ENCODE peak calls at places on chromosome 6, in six cellular contexts. J is stomach, G is GM12891, D is testis, P is Peyer's patch, S is right lobe of liver. K is an unnamed sample.

GRCh38 chr6:137975058-137975940 is 108.2 kb downstream of the TNFAIP3 start:
- DNase-seq in J (no peak), G (no peak), D (no peak), P (no peak), S (no peak), K (no peak)

GRCh38 chr6:155791891-155792290 is 336.3 kb upstream of the NOX3 start:
- DNase-seq in J (no peak), G (no peak), D (no peak), P (no peak), S (no peak), K (no peak)

GRCh38 chr6:104711371-104711770 is 148.3 kb downstream of the HACE1 start:
- DNase-seq in J (no peak), G (no peak), D (no peak), P (peak), S (no peak), K (no peak)

GRCh38 chr6:133128191-133128590 is 113.0 kb upstream of the EYA4 start:
- DNase-seq in J (no peak), G (no peak), D (peak), P (no peak), S (no peak), K (no peak)

GRCh38 chr6:30591008-30591407 is 19.8 kb downstream of the ABCF1 start:
- DNase-seq in J (no peak), G (no peak), D (no peak), P (no peak), S (no peak), K (no peak)

GRCh38 chr6:26455357-26455970 is 2.3 kb upstream of the BTN2A1 start:
- DNase-seq in J (no peak), G (no peak), D (no peak), P (no peak), S (no peak), K (no peak)

GRCh38 chr6:47752801-47753200 is 29.0 kb upstream of the OPN5 start:
- DNase-seq in J (no peak), G (no peak), D (no peak), P (no peak), S (no peak), K (no peak)

GRCh38 chr6:89050155-89050554 is 30.4 kb upstream of the PNRC1 start:
- DNase-seq in J (no peak), G (no peak), D (peak), P (peak), S (no peak), K (no peak)

GRCh38 chr6:34630040-34630439 is 66.5 kb downstream of the ILRUN start:
- DNase-seq in J (no peak), G (no peak), D (no peak), P (no peak), S (no peak), K (peak)

GRCh38 chr6:161749576-161749975 is 475.7 kb upstream of the AGPAT4 start:
- DNase-seq in J (no peak), G (no peak), D (no peak), P (no peak), S (no peak), K (no peak)

GRCh38 chr6:113888493-113888892 is 31.3 kb downstream of the MARCKS start:
- DNase-seq in J (no peak), G (no peak), D (no peak), P (no peak), S (no peak), K (no peak)

DNA sequence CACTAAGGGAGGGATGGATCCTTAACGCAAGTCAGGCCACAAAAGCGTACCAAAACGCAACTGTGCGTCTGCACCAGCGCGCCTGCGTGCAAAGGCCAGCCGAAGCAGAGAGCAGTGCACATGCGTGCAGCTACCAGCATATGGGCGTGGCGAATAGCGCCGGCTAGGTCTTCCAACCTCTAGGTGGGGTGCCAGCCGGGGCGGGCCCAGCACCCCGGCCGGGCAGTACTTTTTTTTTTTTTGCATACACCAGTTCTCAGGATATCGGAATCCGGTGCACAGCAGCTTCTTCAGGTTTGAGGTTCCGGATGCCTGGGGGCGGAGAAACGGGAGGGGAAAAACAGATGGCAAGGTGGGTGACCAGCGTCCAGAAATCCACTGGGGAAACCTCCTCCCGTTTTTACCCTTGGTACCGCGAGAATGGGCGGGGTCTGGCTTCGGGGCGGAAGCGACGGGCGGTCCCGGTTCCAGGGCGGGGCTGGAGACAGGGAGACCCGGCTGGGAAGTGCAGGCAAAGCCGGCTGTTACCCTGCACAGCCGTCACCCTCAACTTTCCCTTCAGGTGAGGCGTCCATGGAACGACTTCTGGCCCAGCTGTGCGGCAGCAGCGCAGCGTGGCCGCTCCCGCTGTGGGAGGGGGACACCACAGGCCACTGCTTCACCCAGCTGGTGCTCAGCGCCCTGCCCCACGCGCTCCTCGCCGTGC is at the start of gene ABCC10:
- DNase-seq in J (peak), G (peak), D (peak), P (peak), S (peak), K (peak)
- TF ChIP-seq POLR2A in J (no peak), G (peak), D (no peak), P (peak), S (peak), K (peak)

GRCh38 chr6:33271608-33272357 is at the start of the genes RPS18 and VPS52:
- DNase-seq in J (peak), G (peak), D (peak), P (peak), S (peak), K (no peak)

GRCh38 chr6:33273924-33274902 is 2.3 kb downstream of the RPS18 start:
- DNase-seq in J (no peak), G (no peak), D (no peak), P (no peak), S (no peak), K (no peak)

GRCh38 chr6:33272358-33273128 is 668 bp downstream of the RPS18 start:
- DNase-seq in J (no peak), G (no peak), D (no peak), P (no peak), S (no peak), K (no peak)

GRCh38 chr6:33271098-33271607 is 523 bp downstream of the VPS52 start:
- DNase-seq in J (no peak), G (no peak), D (no peak), P (no peak), S (no peak), K (no peak)

GRCh38 chr6:33273129-33273923 is 1.5 kb downstream of the RPS18 start:
- DNase-seq in J (no peak), G (no peak), D (no peak), P (no peak), S (no peak), K (no peak)
- TF ChIP-seq POLR2A in J (no peak), G (no peak), D (no peak), P (no peak), S (no peak), K (no peak)

DNA sequence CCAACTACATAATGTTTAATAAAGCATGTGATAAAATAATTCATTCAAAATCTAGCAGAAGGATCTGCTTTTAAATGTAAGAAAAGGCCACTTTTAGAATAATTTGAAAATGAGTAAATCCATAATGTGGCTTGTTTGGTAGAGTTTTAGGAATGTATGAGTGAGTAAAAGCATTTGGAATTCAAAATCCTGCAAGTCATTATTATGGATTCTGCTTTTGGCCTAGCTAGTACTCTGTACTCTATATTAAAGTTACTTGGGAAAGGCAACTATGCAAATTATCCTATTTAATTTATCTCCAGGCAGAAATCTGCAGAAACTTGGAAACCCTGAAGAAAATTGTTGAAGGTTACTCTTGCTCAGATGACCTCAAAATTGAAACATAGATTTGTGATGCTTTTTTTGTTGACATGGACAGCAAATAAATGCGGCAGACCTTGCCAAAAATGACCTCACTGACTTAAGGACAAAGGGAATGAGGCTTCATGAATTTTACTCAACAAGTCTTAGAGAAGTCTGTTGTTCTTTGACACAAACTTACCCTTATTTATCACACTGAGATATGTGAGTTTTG is 477.0 kb upstream of the EYS start:
- DNase-seq in J (no peak), G (no peak), D (no peak), P (no peak), S (no peak), K (no peak)
- TF ChIP-seq POLR2A in J (no peak), G (no peak), D (no peak), P (no peak), S (no peak), K (no peak)

DNA sequence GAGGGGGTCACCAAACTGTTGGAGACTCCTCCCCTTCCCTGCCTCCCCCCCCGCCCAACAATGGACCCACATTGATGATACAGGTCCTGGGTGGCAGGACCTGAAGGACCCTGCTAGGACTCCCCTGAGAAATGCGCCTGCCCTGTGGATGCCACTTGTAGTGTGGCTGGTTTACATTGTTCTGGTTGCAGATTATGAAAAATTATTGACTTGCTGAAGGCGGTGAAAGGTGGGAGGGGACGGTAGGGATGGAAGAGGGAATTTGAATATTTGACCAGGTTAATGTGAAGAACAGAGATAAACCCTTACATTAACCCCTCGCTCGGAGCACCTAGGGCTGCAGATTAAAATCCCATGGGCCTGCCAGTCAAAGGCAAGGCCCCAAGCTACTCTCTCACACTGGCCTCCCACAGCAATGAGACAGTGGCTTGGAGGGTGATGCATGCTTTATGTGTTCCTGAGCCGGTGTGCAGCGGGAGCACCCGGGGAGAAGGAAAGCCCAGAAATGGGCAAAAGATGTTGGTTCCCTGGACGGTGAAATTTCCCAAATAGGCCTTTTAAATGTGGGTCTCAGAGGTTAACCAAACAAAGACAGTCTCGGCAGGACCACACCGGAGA is 2.4 kb downstream of the FOXF2 start:
- DNase-seq in J (no peak), G (no peak), D (no peak), P (no peak), S (no peak), K (no peak)
- TF ChIP-seq POLR2A in J (no peak), G (no peak), D (no peak), P (no peak), S (no peak), K (no peak)

DNA sequence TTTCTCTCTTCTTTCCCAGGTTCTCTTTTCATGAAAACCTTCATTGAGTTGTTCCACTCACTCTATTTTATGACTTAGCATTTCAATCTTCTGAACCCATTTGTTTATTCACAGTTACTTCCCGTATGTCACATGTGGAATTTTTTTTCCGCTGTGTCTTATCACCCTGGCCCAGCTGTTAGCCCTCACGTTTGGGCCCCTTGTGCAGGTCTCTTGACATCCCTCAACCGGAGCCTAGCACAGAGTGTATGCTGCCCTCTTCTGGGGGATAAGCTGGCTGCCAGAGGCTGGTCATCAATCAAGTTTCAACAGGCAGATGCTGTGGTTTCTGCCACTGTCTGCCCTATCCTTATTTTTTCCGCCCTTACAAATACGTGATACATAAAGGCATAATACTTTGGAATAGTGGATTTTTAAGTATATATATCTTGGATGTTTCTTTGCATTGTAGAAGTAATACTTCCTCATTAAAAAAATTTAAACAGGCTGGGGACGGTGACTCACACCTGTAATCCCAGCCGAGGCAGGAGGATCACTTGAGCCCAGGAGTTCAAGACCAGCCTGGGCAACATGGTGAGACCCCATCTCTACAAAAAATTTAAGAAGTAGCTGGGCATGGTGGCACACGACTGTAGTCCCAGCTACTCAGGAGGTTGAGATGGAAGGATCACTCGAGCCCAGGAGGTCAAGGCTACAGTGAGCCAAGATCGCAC is 38.8 kb upstream of the RNF8 start:
- DNase-seq in J (peak), G (no peak), D (peak), P (peak), S (no peak), K (no peak)
- TF ChIP-seq POLR2A in J (no peak), G (no peak), D (no peak), P (no peak), S (no peak), K (no peak)